ENCODE peak calls at places on chromosomes 4 and X, in ten cellular contexts. Y, J, A, B, R, Z, V, L, K and W are unnamed samples.

GRCh38 chr4:95547708-95548471 is 883 bp downstream of the UNC5C start:
- DNase-seq in V (no peak), Y (no peak), Z (no peak), B (peak; percentile 29), L (no peak), J (no peak), K (peak; percentile 27), R (peak; percentile 60), A (no peak), W (no peak)

GRCh38 chr4:139740531-139741041 is 75.0 kb downstream of the MGST2 start:
- DNase-seq in A (peak; percentile 66), B (peak; percentile 90), V (peak; percentile 62), L (no peak), Y (no peak), J (no peak), Z (peak; percentile 98), R (peak; percentile 49), K (peak; percentile 71), W (peak; percentile 64)

GRCh38 chrX:77275392-77275791 is 171.8 kb upstream of the FGF16 start:
- DNase-seq in Z (no peak), B (no peak), J (no peak), A (no peak), Y (no peak), K (peak; percentile 33), R (no peak), V (no peak), L (no peak), W (no peak)

GRCh38 chr4:69056921-69057562 is 39.2 kb upstream of the UGT2B7 start:
- DNase-seq in V (no peak), R (no peak), Z (no peak), L (no peak), B (peak; percentile 14), K (no peak), J (no peak), Y (no peak), A (no peak), W (no peak)

GRCh38 chrX:133576876-133577275 is 161.6 kb upstream of the GPC4 start:
- DNase-seq in Z (no peak), V (no peak), B (no peak), J (no peak), Y (no peak), R (no peak), L (no peak), A (no peak), K (no peak), W (no peak)

GRCh38 chr4:128060130-128060619 is 937 bp upstream of the LARP1B start:
- DNase-seq in J (no peak), K (no peak), Z (no peak), V (no peak), L (no peak), A (no peak), Y (no peak), B (peak; percentile 6), R (no peak), W (no peak)

GRCh38 chr4:170248576-170248975 is 158.8 kb upstream of the AADAT start:
- DNase-seq in J (no peak), A (no peak), B (peak; percentile 84), Y (no peak), K (no peak), R (no peak), Z (no peak), V (peak; percentile 73), L (no peak), W (no peak)

GRCh38 chr4:37320518-37321235 is 76.1 kb downstream of the NWD2 start:
- DNase-seq in J (no peak), B (no peak), V (no peak), R (no peak), Y (no peak), A (no peak), K (no peak), L (no peak), Z (no peak), W (no peak)

GRCh38 chrX:153450949-153451277 is 5.1 kb upstream of the TREX2 start:
- DNase-seq in L (no peak), K (no peak), J (no peak), V (no peak), R (no peak), Z (no peak), Y (no peak), A (no peak), B (no peak), W (no peak)

GRCh38 chr4:78864405-78865024 is 74.7 kb downstream of the PAQR3 start:
- DNase-seq in Z (peak; percentile 76), K (peak; percentile 53), L (peak; percentile 46), J (no peak), A (peak; percentile 62), Y (peak; percentile 78), V (peak; percentile 29), B (peak; percentile 83), R (no peak), W (no peak)

GRCh38 chr4:77921701-77922100 is 59.1 kb downstream of the MRPL1 start:
- DNase-seq in K (peak; percentile 64), R (no peak), Z (no peak), A (peak; percentile 31), Y (peak; percentile 73), V (peak; percentile 49), B (peak; percentile 89), J (no peak), L (no peak), W (no peak)

GRCh38 chrX:47186096-47186740 is 7.4 kb upstream of the UBA1 start:
- DNase-seq in J (no peak), L (no peak), K (no peak), Y (no peak), R (no peak), B (no peak), Z (no peak), A (no peak), V (no peak), W (no peak)

GRCh38 chr4:100933628-100934027 is 413.7 kb downstream of the PPP3CA start:
- DNase-seq in B (peak; percentile 59), J (no peak), V (no peak), Y (no peak), K (no peak), Z (no peak), A (no peak), L (no peak), R (no peak), W (no peak)

GRCh38 chrX:136159615-136160025 is 12.3 kb downstream of the FHL1 start:
- DNase-seq in J (no peak), A (no peak), B (no peak), K (no peak), V (no peak), L (no peak), Z (no peak), R (no peak), Y (no peak), W (no peak)

GRCh38 chr4:103895876-103896465 is 176.2 kb upstream of the TACR3 start:
- DNase-seq in B (peak; percentile 15), L (no peak), J (no peak), Y (no peak), A (no peak), Z (no peak), K (no peak), V (no peak), R (no peak), W (no peak)